ENCODE peak calls at places on chromosomes 11 and 22, in six cellular contexts. Z is HEK293T; S is T-cell; N is COR-L47; T is naive thymus-derived CD8-positive, alpha-beta T cell; P is foreskin melanocyte. R is an unnamed sample.
A peak's percentile ranks its signal among the peaks of the same experiment; 100 is the strongest.

GRCh38 chr11:67351275-67352005 is 1.9 kb downstream of the POLD4 start:
- DNase-seq in Z (peak; percentile 84), S (peak; percentile 53), N (peak; percentile 43), T (peak; percentile 76), P (peak; percentile 42), R (peak; percentile 37)

GRCh38 chr11:119441898-119442243 is 18.9 kb upstream of the THY1 start:
- DNase-seq in Z (no peak), S (no peak), N (no peak), T (no peak), P (no peak), R (no peak)

GRCh38 chr22:47259049-47259448 is 496.6 kb downstream of the TBC1D22A start:
- DNase-seq in Z (no peak), S (no peak), N (no peak), T (no peak), P (no peak), R (no peak)

GRCh38 chr11:59659981-59660380 is 8.9 kb downstream of the PATL1 start:
- DNase-seq in Z (no peak), S (no peak), N (no peak), T (no peak), P (peak; percentile 29), R (no peak)

GRCh38 chr11:69325446-69325845 is 31.5 kb downstream of the MYEOV start:
- DNase-seq in Z (no peak), S (no peak), N (no peak), T (no peak), P (no peak), R (no peak)

GRCh38 chr11:92556435-92556834 is 331.8 kb downstream of the FAT3 start:
- DNase-seq in Z (no peak), S (no peak), N (no peak), T (no peak), P (peak; percentile 44), R (no peak)

GRCh38 chr11:10333490-10333889 is 28.6 kb downstream of the ADM start:
- DNase-seq in Z (no peak), S (no peak), N (no peak), T (no peak), P (no peak), R (no peak)

GRCh38 chr22:30362632-30363281 is 6.0 kb downstream of the CCDC157 start:
- DNase-seq in Z (no peak), S (no peak), N (peak; percentile 27), T (no peak), P (no peak), R (no peak)

GRCh38 chr11:76209671-76209955 is 3.3 kb upstream of the WNT11 start:
- DNase-seq in Z (no peak), S (no peak), N (no peak), T (no peak), P (no peak), R (no peak)

GRCh38 chr11:63212742-63213141 is 30.7 kb downstream of the SLC22A25 start:
- DNase-seq in Z (peak; percentile 34), S (no peak), N (no peak), T (no peak), P (peak; percentile 3), R (no peak)

GRCh38 chr11:118608268-118609214 is 1.1 kb downstream of the PHLDB1 start:
- DNase-seq in Z (peak; percentile 39), S (peak; percentile 84), N (no peak), T (peak; percentile 95), P (peak; percentile 24), R (peak; percentile 50)

GRCh38 chr11:107490836-107491235 is 33.2 kb upstream of the CWF19L2 start:
- DNase-seq in Z (no peak), S (no peak), N (no peak), T (no peak), P (no peak), R (no peak)

GRCh38 chr22:44448271-44448780 is 49.7 kb downstream of the RTL6 start:
- DNase-seq in Z (no peak), S (no peak), N (no peak), T (peak; percentile 54), P (no peak), R (no peak)

GRCh38 chr11:70631624-70632047 is 233.3 kb downstream of the CTTN start:
- DNase-seq in Z (no peak), S (no peak), N (no peak), T (no peak), P (no peak), R (no peak)

GRCh38 chr22:29842740-29843139 is 4.7 kb upstream of the ASCC2 start:
- DNase-seq in Z (no peak), S (no peak), N (no peak), T (no peak), P (peak; percentile 49), R (no peak)

GRCh38 chr11:811446-812245 is 1.9 kb downstream of the RPLP2 start:
- DNase-seq in Z (no peak), S (no peak), N (no peak), T (no peak), P (peak; percentile 51), R (no peak)

GRCh38 chr11:71425851-71426250 is 22.3 kb downstream of the DHCR7 start:
- DNase-seq in Z (no peak), S (no peak), N (no peak), T (no peak), P (no peak), R (no peak)

GRCh38 chr11:63871962-63872832 is 33.3 kb downstream of the MARK2 start:
- DNase-seq in Z (peak; percentile 79), S (peak; percentile 28), N (peak; percentile 41), T (no peak), P (peak; percentile 73), R (no peak)

GRCh38 chr11:131253885-131254204 is 116.6 kb upstream of the NTM start:
- DNase-seq in Z (no peak), S (no peak), N (no peak), T (no peak), P (no peak), R (no peak)

GRCh38 chr11:95104916-95105315 is 15.3 kb downstream of the ENDOD1 start:
- DNase-seq in Z (no peak), S (no peak), N (no peak), T (no peak), P (no peak), R (no peak)

GRCh38 chr11:28072321-28072720 is 35.6 kb downstream of the KIF18A start:
- DNase-seq in Z (no peak), S (no peak), N (no peak), T (no peak), P (no peak), R (no peak)

GRCh38 chr22:26658671-26659478 is 1.5 kb downstream of the MIAT start:
- DNase-seq in Z (peak; percentile 42), S (peak; percentile 49), N (peak; percentile 90), T (peak; percentile 77), P (no peak), R (peak; percentile 64)

GRCh38 chr11:54558919-54559318 is 44.9 kb downstream of the OR4C46 start:
- DNase-seq in Z (peak; percentile 3), S (no peak), N (no peak), T (no peak), P (no peak), R (no peak)

GRCh38 chr11:18001191-18001590 is 11.7 kb downstream of the SERGEF start:
- DNase-seq in Z (no peak), S (no peak), N (no peak), T (no peak), P (no peak), R (no peak)

GRCh38 chr11:64772318-64773018 is 5.9 kb downstream of the SF1 start:
- DNase-seq in Z (no peak), S (no peak), N (no peak), T (no peak), P (no peak), R (no peak)

GRCh38 chr11:90476442-90477007 is 253.7 kb upstream of the CHORDC1 start:
- DNase-seq in Z (no peak), S (no peak), N (peak; percentile 30), T (no peak), P (peak; percentile 21), R (no peak)